ENCODE peak calls at places on chromosomes 12 and 14, in seven cellular contexts. N is adrenal gland, R is body of pancreas, F is right lobe of liver, X is suprapubic skin, H is A549, V is prostate gland. I is an unnamed sample.

GRCh38 chr14:94769413-94770250 is at the start of gene GSC:
- DNase-seq in F (peak; percentile 35), R (peak; percentile 49), V (peak; percentile 42), H (peak; percentile 57), N (no peak), X (no peak), I (no peak)

GRCh38 chr14:60867503-60868172 is 113.2 kb downstream of the TRMT5 start:
- DNase-seq in V (no peak), X (no peak), R (no peak), F (no peak), N (no peak), H (no peak), I (no peak)

GRCh38 chr12:92145731-92146496 is at the start of gene BTG1:
- DNase-seq in N (peak; percentile 99), F (peak; percentile 98), R (peak; percentile 100), X (peak; percentile 100), H (peak; percentile 100), V (peak; percentile 99), I (peak; percentile 100)

GRCh38 chr12:76946451-76946850 is 67.6 kb upstream of the CSRP2 start:
- DNase-seq in V (no peak), H (no peak), N (no peak), R (no peak), F (no peak), X (no peak), I (no peak)

GRCh38 chr14:72692678-72693077 is 201.2 kb downstream of the DPF3 start:
- DNase-seq in N (no peak), V (no peak), F (no peak), X (no peak), R (peak; percentile 44), H (no peak), I (no peak)

GRCh38 chr12:47014474-47014873 is 64.9 kb upstream of the PCED1B start:
- DNase-seq in F (no peak), R (no peak), X (no peak), H (peak; percentile 41), N (no peak), V (no peak), I (no peak)

GRCh38 chr14:22955702-22956575 is 951 bp downstream of the HAUS4 start:
- DNase-seq in N (no peak), F (no peak), R (no peak), X (no peak), H (no peak), V (no peak), I (peak; percentile 67)

GRCh38 chr12:106127289-106128126 is 11.2 kb downstream of the NUAK1 start:
- DNase-seq in V (no peak), X (no peak), F (no peak), R (no peak), N (no peak), H (peak; percentile 69), I (no peak)

GRCh38 chr12:92363295-92364146 is 217.9 kb upstream of the BTG1 start:
- DNase-seq in N (peak; percentile 45), X (no peak), F (peak; percentile 30), H (no peak), R (no peak), V (no peak), I (no peak)

GRCh38 chr12:120885521-120885920 is 18.6 kb downstream of the SPPL3 start:
- DNase-seq in F (no peak), R (no peak), N (no peak), X (no peak), V (no peak), H (no peak), I (no peak)

GRCh38 chr12:111482464-111482863 is 76.7 kb downstream of the SH2B3 start:
- DNase-seq in R (no peak), X (no peak), H (no peak), V (no peak), F (no peak), N (no peak), I (peak; percentile 7)

GRCh38 chr12:49518914-49519573 is 19.8 kb upstream of the KCNH3 start:
- DNase-seq in X (no peak), F (no peak), H (no peak), N (no peak), V (no peak), R (no peak), I (no peak)

GRCh38 chr12:88142610-88142991 is 494 bp downstream of the TMTC3 start:
- DNase-seq in X (peak; percentile 85), R (peak; percentile 34), V (peak; percentile 28), N (peak; percentile 12), H (peak; percentile 6), F (peak; percentile 37), I (no peak)

DNA sequence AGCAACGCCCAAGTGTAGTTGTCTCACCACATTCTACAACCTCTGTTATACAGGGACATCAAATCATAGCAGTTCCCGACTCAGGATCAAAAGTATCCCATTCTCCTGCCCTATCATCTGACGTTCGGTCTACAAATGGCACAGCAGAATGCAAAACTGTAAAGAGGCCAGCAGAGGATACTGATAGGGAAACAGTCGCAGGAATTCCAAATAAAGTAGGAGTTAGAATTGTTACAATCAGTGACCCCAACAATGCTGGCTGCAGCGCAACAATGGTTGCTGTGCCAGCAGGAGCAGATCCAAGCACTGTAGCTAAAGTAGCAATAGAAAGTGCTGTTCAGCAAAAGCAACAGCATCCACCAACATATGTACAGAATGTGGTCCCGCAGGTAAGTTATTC is 123.0 kb downstream of the ARID2 start:
- DNase-seq in R (no peak), N (no peak), V (no peak), H (no peak), F (no peak), X (no peak), I (no peak)
- TF ChIP-seq POLR2A in R (no peak), N (no peak), V (no peak), H (no peak), F (no peak), X (no peak), I (no peak)

GRCh38 chr12:5434647-5434968 is 2.7 kb downstream of the NTF3 start:
- DNase-seq in X (no peak), R (no peak), F (no peak), N (no peak), H (no peak), V (no peak), I (no peak)

GRCh38 chr12:5433840-5434646 is 2.1 kb downstream of the NTF3 start:
- DNase-seq in X (no peak), R (no peak), N (no peak), F (no peak), V (no peak), H (no peak), I (no peak)

GRCh38 chr12:5433081-5433839 is 1.4 kb downstream of the NTF3 start:
- DNase-seq in R (no peak), X (no peak), H (no peak), N (no peak), F (peak; percentile 79), V (no peak), I (no peak)

GRCh38 chr12:5437122-5437521 is 5.2 kb downstream of the NTF3 start:
- DNase-seq in N (peak; percentile 4), F (no peak), H (no peak), V (no peak), R (no peak), X (no peak), I (no peak)

GRCh38 chr12:5435161-5435560 is 3.3 kb downstream of the NTF3 start:
- DNase-seq in F (no peak), X (no peak), N (no peak), V (no peak), H (no peak), R (no peak), I (no peak)
- TF ChIP-seq POLR2A in F (no peak), X (no peak), N (no peak), V (no peak), H (no peak), R (no peak), I (no peak)

GRCh38 chr14:63418020-63418419 is 99.3 kb upstream of the GPHB5 start:
- DNase-seq in N (no peak), V (no peak), X (no peak), H (no peak), F (no peak), R (no peak), I (no peak)
- TF ChIP-seq POLR2A in N (no peak), V (no peak), X (no peak), H (no peak), F (no peak), R (no peak), I (no peak)

GRCh38 chr14:85459361-85459760 is 70.6 kb upstream of the FLRT2 start:
- DNase-seq in V (no peak), X (no peak), H (no peak), N (no peak), F (no peak), R (no peak), I (no peak)
- TF ChIP-seq POLR2A in V (no peak), X (no peak), H (no peak), N (no peak), F (no peak), R (no peak), I (no peak)

DNA sequence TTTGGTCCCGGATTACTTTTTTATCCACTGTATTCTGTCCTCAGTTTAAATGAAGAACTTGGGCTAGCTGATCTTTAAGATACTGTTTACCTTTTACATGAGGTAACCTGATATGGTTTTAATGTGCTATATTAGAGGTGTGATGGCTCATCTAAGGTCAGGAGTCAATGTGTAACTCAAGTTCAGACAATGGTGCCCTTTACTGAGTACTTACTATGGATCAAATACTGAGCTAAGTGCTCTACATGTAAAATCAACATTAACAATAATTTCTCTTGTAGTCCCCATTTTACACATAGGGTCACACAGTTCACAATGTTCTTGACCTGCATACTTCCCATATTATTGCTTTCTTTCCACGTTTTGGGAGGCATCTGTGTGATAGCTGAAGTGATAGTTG is 79.2 kb downstream of the CEP83 start:
- DNase-seq in H (no peak), V (no peak), F (no peak), N (no peak), R (no peak), X (no peak), I (no peak)
- TF ChIP-seq POLR2A in H (no peak), V (no peak), F (no peak), N (no peak), R (no peak), X (no peak), I (no peak)

I was measured in erythroblast.